ENCODE peak calls at places on chromosomes 6 and 20, in seven cellular contexts. Z is IMR-90, W is stomach, A is heart left ventricle, O is prostate gland, C is HepG2, L is body of pancreas. E is an unnamed sample. For H3K4me1 and H3K9me3, the result is how much of the 10 kb centered on the place peaks cover.

GRCh38 chr6:156464100-156464878 is 312.9 kb upstream of the ARID1B start:
- DNase-seq in C (no peak), Z (no peak), W (no peak), A (no peak), L (no peak), O (no peak), E (no peak)

GRCh38 chr6:72748759-72749158 is 126.9 kb downstream of the KCNQ5 start:
- DNase-seq in C (no peak), Z (peak), A (no peak), W (no peak), O (peak), L (no peak), E (no peak)

GRCh38 chr6:3350252-3350826 is 91.6 kb downstream of the PSMG4 start:
- DNase-seq in C (no peak), Z (no peak), W (no peak), L (no peak), O (no peak), A (no peak), E (no peak)

GRCh38 chr20:11719153-11719552 is 198.5 kb upstream of the BTBD3 start:
- DNase-seq in L (no peak), Z (no peak), A (no peak), C (no peak), W (no peak), O (no peak), E (no peak)

GRCh38 chr20:7980332-7981046 is 39.1 kb downstream of the TMX4 start:
- DNase-seq in C (peak), Z (peak), L (no peak), O (peak), A (no peak), W (no peak), E (no peak)

GRCh38 chr6:26122402-26122792 is 35.2 kb downstream of the HFE start:
- DNase-seq in A (no peak), L (no peak), C (peak), W (no peak), Z (no peak), O (peak), E (no peak)

GRCh38 chr6:157999100-158000051 is 17.7 kb downstream of the SYNJ2 start:
- DNase-seq in W (no peak), Z (no peak), L (peak), O (no peak), C (no peak), A (no peak), E (no peak)

GRCh38 chr20:22526512-22527012 is 57.8 kb downstream of the FOXA2 start:
- DNase-seq in Z (no peak), A (no peak), W (no peak), L (no peak), C (no peak), O (no peak), E (no peak)

GRCh38 chr6:64672651-64673050 is 1034.4 kb downstream of the EYS start:
- DNase-seq in A (no peak), C (no peak), L (no peak), Z (no peak), W (no peak), O (no peak), E (no peak)

GRCh38 chr20:997486-997885 is 4.6 kb downstream of the RSPO4 start:
- DNase-seq in L (no peak), Z (no peak), O (no peak), C (no peak), W (no peak), A (no peak), E (no peak)

GRCh38 chr6:37273697-37274096 is 15.8 kb upstream of the TMEM217 start:
- DNase-seq in W (no peak), C (no peak), A (no peak), O (no peak), Z (no peak), L (no peak), E (no peak)

GRCh38 chr20:20317195-20318113 is 50.5 kb upstream of the INSM1 start:
- DNase-seq in O (no peak), C (no peak), A (no peak), Z (no peak), L (no peak), W (no peak), E (no peak)

GRCh38 chr6:42547407-42548329 is 16.2 kb upstream of the UBR2 start:
- DNase-seq in W (peak), A (peak), L (peak), C (peak), O (peak), Z (peak), E (peak)

GRCh38 chr6:68826501-68826900 is 191.4 kb downstream of the ADGRB3 start:
- DNase-seq in L (no peak), C (no peak), Z (no peak), W (no peak), O (no peak), A (no peak), E (no peak)

GRCh38 chr6:154765273-154765672 is 32.1 kb downstream of the SCAF8 start:
- DNase-seq in W (no peak), A (no peak), L (no peak), O (no peak), Z (no peak), C (no peak), E (no peak)

GRCh38 chr6:36289281-36290018 is 19.6 kb downstream of the PNPLA1 start:
- DNase-seq in Z (no peak), C (no peak), O (no peak), L (no peak), A (no peak), W (no peak), E (no peak)

DNA sequence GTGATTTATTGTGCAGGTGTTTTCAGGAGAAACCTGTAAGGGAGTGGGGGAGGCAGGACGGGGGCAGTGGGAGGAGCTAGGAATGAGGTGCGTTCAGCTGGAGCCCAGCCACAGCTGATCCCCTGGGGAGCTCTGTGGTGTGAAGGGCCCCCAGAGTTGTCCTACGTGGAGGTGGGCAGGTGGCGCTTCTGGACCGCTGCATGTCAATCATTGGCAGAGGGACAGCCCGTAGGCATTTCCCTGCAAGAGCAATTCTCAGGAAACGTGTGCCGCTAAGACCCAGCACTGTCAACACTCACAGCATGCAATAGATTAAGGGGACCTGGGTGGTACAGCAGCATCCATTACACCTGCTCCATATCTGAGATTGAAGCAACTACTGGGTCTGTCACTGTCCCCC is 88.0 kb downstream of the PRND start:
- DNase-seq in O (no peak), W (no peak), C (no peak), L (no peak), A (no peak), Z (no peak), E (no peak)
- H3K4me1 ChIP-seq in O (under half), W (under half), C (under half), L (under half), A (under half), Z (under half), E (under half)

DNA sequence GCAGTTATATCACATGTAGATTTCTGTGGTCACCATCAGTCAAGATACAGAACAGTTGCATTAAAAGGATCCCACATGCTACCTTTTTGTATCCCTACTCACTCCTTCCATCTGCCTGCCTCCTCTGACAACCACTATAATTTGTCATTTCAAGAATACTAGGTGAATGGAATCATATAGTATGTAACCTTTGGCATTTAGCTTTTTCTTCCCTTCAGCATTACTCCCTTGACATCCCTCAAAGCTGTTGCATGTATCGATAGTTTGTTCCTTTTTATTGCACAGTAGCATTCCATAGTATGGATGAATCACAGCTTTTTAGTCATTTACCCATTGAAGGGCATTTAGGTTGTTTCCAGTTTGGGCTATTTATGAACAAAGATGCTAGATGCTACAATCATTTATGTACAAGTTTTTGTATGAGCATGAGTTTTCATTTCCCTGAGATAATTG is 26.1 kb downstream of the NCOA7 start:
- DNase-seq in A (no peak), L (no peak), Z (no peak), O (no peak), C (no peak), W (no peak), E (no peak)
- H3K9me3 ChIP-seq in A (under half), L (under half), Z (under half), O (under half), C (under half), W (under half), E (under half)

DNA sequence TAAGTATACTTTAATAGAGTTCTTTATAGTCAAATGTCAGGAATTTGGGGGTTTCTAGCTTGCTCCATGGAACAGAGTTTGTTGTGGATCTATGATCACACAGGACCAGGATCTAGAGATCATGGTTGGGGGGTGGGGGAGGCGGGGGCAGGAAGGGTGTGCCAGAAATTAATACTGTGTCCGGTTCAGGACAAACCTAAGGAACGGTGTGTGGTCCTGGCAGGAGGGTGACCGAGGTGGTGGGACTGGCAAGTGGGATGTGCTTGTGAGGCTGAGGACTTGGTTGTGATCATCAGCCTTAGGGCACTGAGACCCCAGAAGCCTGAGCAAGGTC is 27.9 kb downstream of the GSTA3 start:
- DNase-seq in O (no peak), C (no peak), A (no peak), W (no peak), L (no peak), Z (no peak), E (peak)
- TF ChIP-seq POLR2A in O (no peak), C (no peak), A (no peak), W (no peak), L (no peak), Z (no peak), E (no peak)

GRCh38 chr20:2118783-2119182 is 17.2 kb downstream of the STK35 start:
- DNase-seq in L (no peak), W (no peak), C (no peak), O (no peak), A (no peak), Z (no peak), E (no peak)

GRCh38 chr20:2114990-2115681 is 13.5 kb downstream of the STK35 start:
- DNase-seq in O (no peak), A (peak), Z (peak), W (no peak), C (no peak), L (no peak), E (no peak)

GRCh38 chr20:2114560-2114959 is 12.9 kb downstream of the STK35 start:
- DNase-seq in L (no peak), O (no peak), Z (no peak), A (no peak), W (no peak), C (no peak), E (no peak)

GRCh38 chr20:2114106-2114505 is 12.5 kb downstream of the STK35 start:
- DNase-seq in A (no peak), W (no peak), O (no peak), C (no peak), L (no peak), Z (no peak), E (no peak)

DNA sequence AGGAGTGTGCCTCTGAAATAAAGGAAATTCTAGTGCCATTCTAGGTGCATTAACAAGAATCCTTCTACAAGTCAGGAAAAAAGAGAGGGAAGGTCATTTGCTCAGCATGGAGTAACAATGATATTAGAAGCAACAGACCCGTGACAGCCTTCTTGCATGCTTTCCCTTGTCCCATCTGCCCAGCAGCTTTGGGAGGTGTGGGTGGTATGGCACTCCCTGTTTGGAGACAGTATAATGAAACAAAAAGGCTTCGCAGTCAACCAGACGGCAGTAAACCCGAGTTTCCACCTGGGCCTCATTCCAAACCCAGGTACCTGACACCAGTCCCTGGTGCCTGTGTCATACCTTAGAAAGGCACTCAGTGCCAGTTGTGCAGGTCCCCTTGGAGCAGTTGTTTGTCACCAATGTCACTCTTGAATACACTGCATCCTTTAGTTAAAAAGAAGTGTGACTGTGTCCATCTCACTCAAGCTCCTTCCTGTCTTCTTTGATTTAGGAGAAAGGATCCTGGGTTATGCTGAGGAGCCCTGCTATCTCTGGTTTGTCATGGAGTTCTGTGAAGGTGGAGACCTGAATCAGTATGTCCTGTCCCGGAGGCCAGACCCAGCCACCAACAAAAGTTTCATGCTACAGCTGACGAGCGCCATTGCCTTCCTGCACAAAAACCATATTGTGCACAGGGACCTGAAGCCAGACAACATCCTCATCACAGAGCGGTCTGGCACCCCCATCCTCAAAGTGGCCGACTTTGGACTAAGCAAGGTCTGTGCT is 14.7 kb downstream of the STK35 start:
- DNase-seq in L (no peak), A (no peak), O (no peak), W (no peak), Z (no peak), C (no peak), E (no peak)
- H3K4me1 ChIP-seq in L (under half), A (under half), O (under half), W (half or more), Z (under half), C (under half), E (half or more)

DNA sequence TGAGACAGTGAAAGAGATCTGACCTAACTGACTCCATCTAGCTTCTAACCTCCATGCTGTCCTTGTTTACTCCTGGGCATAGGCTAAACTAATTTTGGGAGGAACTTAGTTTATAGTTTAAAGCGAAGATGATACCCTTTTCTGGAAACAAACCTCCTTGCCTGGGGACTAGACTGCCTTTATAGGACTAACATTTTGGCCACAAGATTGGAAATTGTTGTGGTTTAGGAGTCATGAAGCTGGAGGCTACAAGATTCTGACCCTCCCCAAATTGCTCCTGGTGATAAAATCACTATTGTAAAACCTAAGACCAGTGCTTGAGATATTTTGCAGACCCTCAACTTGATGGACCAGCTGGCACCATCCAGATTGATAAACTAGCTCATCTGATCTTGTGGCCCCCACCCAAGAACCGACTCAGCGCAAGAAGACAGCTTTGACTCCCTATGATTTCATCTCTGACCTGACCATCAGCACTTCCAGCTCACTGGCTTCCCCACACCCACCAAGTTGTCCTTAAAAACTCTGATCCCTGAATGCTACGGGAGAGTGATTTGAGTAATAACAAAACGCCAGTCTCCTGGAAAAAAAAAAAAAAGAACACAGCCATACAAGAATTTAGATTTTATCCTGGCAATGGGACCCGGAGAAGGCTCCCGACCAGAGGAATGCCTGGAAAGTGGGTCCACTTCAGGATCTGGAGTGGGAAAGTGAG is 63.0 kb downstream of the ABHD12 start:
- DNase-seq in L (no peak), O (no peak), C (no peak), A (no peak), Z (peak), W (no peak), E (no peak)
- H3K9me3 ChIP-seq in L (under half), O (under half), C (under half), A (under half), Z (under half), W (under half), E (under half)

DNA sequence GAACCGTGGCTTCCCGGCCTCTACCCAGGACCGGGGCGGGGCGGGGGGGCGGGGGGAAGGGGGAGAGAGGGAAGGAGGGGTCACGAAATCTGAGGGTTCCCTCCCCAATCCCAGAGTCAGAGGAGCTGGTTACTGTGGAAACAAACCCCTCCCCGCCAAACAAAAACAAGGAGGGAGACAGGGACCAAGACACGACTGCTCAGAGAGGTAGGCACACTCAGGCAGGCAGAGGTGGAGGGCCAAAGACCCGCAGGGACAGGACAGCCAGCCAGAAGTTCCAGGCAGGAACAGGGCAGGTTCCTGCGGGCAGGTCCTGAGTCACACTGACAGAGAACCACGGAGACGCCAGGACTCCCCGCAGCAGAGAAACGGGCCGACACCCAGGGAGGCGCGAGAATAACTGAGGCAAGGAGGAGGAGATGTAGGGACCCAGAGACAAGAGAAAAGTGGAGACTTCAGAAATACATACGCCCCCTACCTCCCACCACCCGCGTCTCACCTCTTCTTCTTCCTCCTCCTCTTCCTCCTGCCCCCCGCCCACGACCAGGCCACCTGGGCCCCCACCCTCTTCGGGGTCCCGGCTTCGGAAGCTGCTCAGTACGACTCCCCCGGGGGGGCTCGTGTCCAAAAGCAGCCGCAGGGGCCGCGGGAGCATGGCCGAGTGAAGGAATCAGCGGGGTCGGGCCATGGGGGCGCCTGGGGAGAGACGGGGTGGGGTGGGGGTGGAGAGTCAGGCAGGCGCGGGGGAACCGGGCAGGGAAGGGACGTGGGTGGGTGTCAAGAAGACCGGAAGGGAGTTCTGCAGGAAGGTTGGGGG is 578 bp downstream of the RGL2 start:
- DNase-seq in W (peak), O (peak), C (peak), L (peak), Z (peak), A (peak), E (peak)
- TF ChIP-seq POLR2A in W (no peak), O (peak), C (peak), L (peak), Z (peak), A (no peak), E (no peak)

DNA sequence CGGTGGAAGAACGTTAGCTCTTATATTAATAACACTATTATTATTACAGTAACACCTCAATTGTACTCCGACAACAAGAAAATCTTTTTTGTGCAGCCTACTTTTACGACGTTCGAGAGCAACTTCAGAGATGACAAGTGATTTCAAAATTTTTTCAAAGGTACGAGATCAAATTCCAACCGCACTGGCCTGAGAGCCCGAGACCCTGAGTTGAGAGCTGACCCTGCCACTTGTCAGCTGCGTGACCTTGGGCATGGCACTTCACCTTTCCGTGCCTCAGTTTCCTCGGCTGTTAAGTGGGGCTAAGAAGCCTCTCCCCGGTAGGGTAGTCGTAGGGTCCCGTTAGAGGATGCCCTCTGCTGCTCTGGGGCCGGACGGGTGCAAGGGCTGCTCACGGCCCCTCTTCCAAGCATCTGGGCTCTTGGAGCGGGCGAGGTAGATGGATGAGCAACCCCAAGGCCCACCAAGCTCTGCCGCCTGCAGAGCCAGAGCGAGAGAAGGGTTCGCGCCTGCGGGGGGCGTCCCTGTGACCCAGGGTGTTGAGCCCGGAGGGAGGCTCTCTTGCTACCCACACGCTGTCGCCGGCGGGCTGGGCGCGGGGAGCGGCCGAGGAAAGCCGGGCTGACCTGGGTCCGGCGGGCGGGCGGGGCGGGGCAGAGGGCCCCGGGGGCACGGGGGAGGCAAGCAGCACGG is 510 bp downstream of the NDRG3 start:
- DNase-seq in C (peak), L (peak), W (peak), O (peak), A (peak), Z (no peak), E (no peak)
- H3K4me1 ChIP-seq in C (under half), L (under half), W (under half), O (under half), A (under half), Z (under half), E (under half)